ENCODE peak calls at places on chromosomes 1 and 21, in seven cellular contexts. H is T-helper 9 cell, E is NCI-H1092, U is EH, M is AG09309, A is LoVo, W is epithelial cell of esophagus. V is an unnamed sample.

GRCh38 chr1:15671430-15671829 is 12.7 kb upstream of the PLEKHM2 start:
- DNase-seq in H (no peak), E (no peak), U (no peak), M (no peak), A (no peak), W (no peak), V (no peak)

GRCh38 chr1:220564216-220564615 is 36.3 kb downstream of the MARK1 start:
- DNase-seq in H (no peak), E (no peak), U (no peak), M (no peak), A (no peak), W (no peak), V (no peak)

GRCh38 chr1:178864326-178864725 is 6.6 kb downstream of the ANGPTL1 start:
- DNase-seq in H (no peak), E (no peak), U (no peak), M (no peak), A (peak; percentile 9), W (no peak), V (no peak)

GRCh38 chr1:178461104-178461503 is 35.7 kb downstream of the CLEC20A start:
- DNase-seq in H (no peak), E (no peak), U (no peak), M (no peak), A (no peak), W (no peak), V (no peak)

GRCh38 chr21:38916214-38916964 is 110.7 kb downstream of the ETS2 start:
- DNase-seq in H (no peak), E (no peak), U (no peak), M (no peak), A (no peak), W (no peak), V (no peak)

GRCh38 chr1:116984406-116985160 is 17.0 kb upstream of the CD101 start:
- DNase-seq in H (no peak), E (no peak), U (no peak), M (no peak), A (no peak), W (no peak), V (no peak)

GRCh38 chr1:178651742-178652141 is 73.3 kb upstream of the RALGPS2 start:
- DNase-seq in H (no peak), E (no peak), U (peak; percentile 51), M (no peak), A (no peak), W (no peak), V (no peak)

GRCh38 chr1:35031103-35031452 is 667 bp downstream of the ZMYM6 start:
- DNase-seq in H (no peak), E (no peak), U (peak; percentile 57), M (no peak), A (peak; percentile 47), W (peak; percentile 62), V (no peak)

GRCh38 chr1:182357913-182358312 is 33.7 kb downstream of the GLUL start:
- DNase-seq in H (no peak), E (peak; percentile 60), U (no peak), M (no peak), A (no peak), W (no peak), V (no peak)

GRCh38 chr1:226549937-226550670 is 1.5 kb downstream of the STUM start:
- DNase-seq in H (no peak), E (peak; percentile 47), U (no peak), M (no peak), A (no peak), W (peak; percentile 40), V (peak; percentile 33)

GRCh38 chr1:201702936-201703335 is 126.0 kb upstream of the IPO9 start:
- DNase-seq in H (no peak), E (peak; percentile 97), U (peak; percentile 48), M (no peak), A (no peak), W (no peak), V (no peak)

GRCh38 chr1:111742938-111743549 is 3.8 kb upstream of the INKA2 start:
- DNase-seq in H (no peak), E (no peak), U (peak; percentile 60), M (no peak), A (no peak), W (no peak), V (no peak)

GRCh38 chr1:204150702-204151561 is 912 bp downstream of the ETNK2 start:
- DNase-seq in H (no peak), E (no peak), U (no peak), M (no peak), A (no peak), W (no peak), V (peak; percentile 48)

GRCh38 chr1:85200870-85201339 is at the start of gene SYDE2:
- DNase-seq in H (peak; percentile 69), E (peak; percentile 57), U (peak; percentile 81), M (no peak), A (peak; percentile 84), W (peak; percentile 72), V (peak; percentile 48)

GRCh38 chr1:20279507-20279906 is 11.2 kb upstream of the VWA5B1 start:
- DNase-seq in H (no peak), E (no peak), U (peak; percentile 61), M (peak; percentile 16), A (peak; percentile 70), W (peak; percentile 67), V (peak; percentile 23)

GRCh38 chr1:93740601-93741031 is 59.0 kb upstream of the BCAR3 start:
- DNase-seq in H (no peak), E (no peak), U (peak; percentile 53), M (no peak), A (no peak), W (no peak), V (no peak)

GRCh38 chr1:230857822-230858221 is 10.5 kb downstream of the C1orf198 start:
- DNase-seq in H (no peak), E (no peak), U (peak; percentile 95), M (no peak), A (no peak), W (no peak), V (no peak)

GRCh38 chr1:210978316-210978993 is 155.5 kb downstream of the KCNH1 start:
- DNase-seq in H (no peak), E (no peak), U (no peak), M (no peak), A (no peak), W (peak; percentile 25), V (no peak)

GRCh38 chr21:41112740-41113692 is 54.9 kb upstream of the BACE2 start:
- DNase-seq in H (no peak), E (no peak), U (peak; percentile 94), M (peak; percentile 85), A (peak; percentile 56), W (peak; percentile 57), V (peak; percentile 62)

GRCh38 chr1:206736878-206737728 is 33.5 kb upstream of the IL19 start:
- DNase-seq in H (peak; percentile 59), E (no peak), U (no peak), M (no peak), A (no peak), W (no peak), V (no peak)

GRCh38 chr1:4825841-4826450 is 171.5 kb downstream of the AJAP1 start:
- DNase-seq in H (no peak), E (no peak), U (peak; percentile 55), M (no peak), A (no peak), W (peak; percentile 11), V (no peak)

GRCh38 chr1:183807549-183808168 is 2.7 kb downstream of the RGL1 start:
- DNase-seq in H (no peak), E (no peak), U (peak; percentile 84), M (no peak), A (no peak), W (peak; percentile 82), V (no peak)

GRCh38 chr1:37673920-37674319 is 18.4 kb upstream of the CDCA8 start:
- DNase-seq in H (peak; percentile 65), E (no peak), U (no peak), M (no peak), A (no peak), W (no peak), V (no peak)

GRCh38 chr1:114620419-114620818 is 39.0 kb upstream of the BCAS2 start:
- DNase-seq in H (no peak), E (no peak), U (no peak), M (no peak), A (peak; percentile 10), W (peak; percentile 47), V (no peak)

GRCh38 chr1:52403566-52404115 is 582 bp downstream of the ORC1 start:
- DNase-seq in H (peak; percentile 15), E (no peak), U (peak; percentile 84), M (peak; percentile 39), A (peak; percentile 72), W (peak; percentile 87), V (no peak)

GRCh38 chr1:52551476-52552235 is 1.2 kb downstream of the TUT4 start:
- DNase-seq in H (peak; percentile 21), E (no peak), U (peak; percentile 41), M (no peak), A (no peak), W (peak; percentile 66), V (no peak)

GRCh38 chr1:239719642-239720258 is 333.4 kb downstream of the CHRM3 start:
- DNase-seq in H (peak; percentile 29), E (no peak), U (no peak), M (no peak), A (no peak), W (no peak), V (no peak)

GRCh38 chr21:33543505-33544129 is 779 bp downstream of the SON start:
- DNase-seq in H (peak; percentile 49), E (peak; percentile 5), U (no peak), M (no peak), A (no peak), W (peak; percentile 68), V (peak; percentile 67)

GRCh38 chr1:152983743-152984142 is at the start of gene SPRR1A:
- DNase-seq in H (no peak), E (no peak), U (no peak), M (no peak), A (peak; percentile 1), W (peak; percentile 86), V (no peak)

GRCh38 chr1:4561213-4561612 is 93.2 kb upstream of the AJAP1 start:
- DNase-seq in H (no peak), E (no peak), U (no peak), M (no peak), A (no peak), W (no peak), V (no peak)

GRCh38 chr1:154961207-154961496 is 430 bp downstream of the PYGO2 start:
- DNase-seq in H (no peak), E (no peak), U (no peak), M (no peak), A (peak; percentile 61), W (no peak), V (no peak)

GRCh38 chr1:26701995-26702679 is 6.3 kb downstream of the ARID1A start:
- DNase-seq in H (no peak), E (no peak), U (no peak), M (no peak), A (no peak), W (peak; percentile 74), V (no peak)

GRCh38 chr1:18926315-18927081 is 24.1 kb upstream of the ALDH4A1 start:
- DNase-seq in H (peak; percentile 74), E (no peak), U (peak; percentile 98), M (no peak), A (no peak), W (peak; percentile 96), V (peak; percentile 63)

GRCh38 chr1:113792986-113793385 is 19.3 kb downstream of the RSBN1 start:
- DNase-seq in H (no peak), E (no peak), U (peak; percentile 78), M (no peak), A (no peak), W (no peak), V (no peak)

GRCh38 chr1:41482906-41483895 is 1.3 kb downstream of the EDN2 start:
- DNase-seq in H (no peak), E (no peak), U (no peak), M (no peak), A (no peak), W (peak; percentile 55), V (no peak)

GRCh38 chr1:223135176-223135575 is 7.9 kb downstream of the TLR5 start:
- DNase-seq in H (no peak), E (no peak), U (peak; percentile 73), M (peak; percentile 53), A (peak; percentile 31), W (peak; percentile 81), V (peak; percentile 38)

GRCh38 chr1:210369425-210369824 is 40.7 kb downstream of the HHAT start:
- DNase-seq in H (no peak), E (no peak), U (no peak), M (no peak), A (no peak), W (no peak), V (no peak)

GRCh38 chr1:27122652-27123051 is 32.3 kb downstream of the SLC9A1 start:
- DNase-seq in H (no peak), E (no peak), U (peak; percentile 90), M (no peak), A (peak; percentile 56), W (peak; percentile 70), V (peak; percentile 76)